ENCODE peak calls at places on chromosomes 16 and 17, in nine cellular contexts. F, N, X, H, O, V, R, G and E are unnamed samples.

GRCh38 chr16:52574105-52574437 is 27.1 kb upstream of the TOX3 start:
- DNase-seq in F (no peak), N (no peak), X (no peak), H (no peak), O (no peak), V (no peak), R (no peak), G (no peak), E (no peak)

GRCh38 chr17:45298546-45299285 is 18.1 kb downstream of the MAP3K14 start:
- DNase-seq in F (no peak), N (no peak), X (no peak), H (no peak), O (no peak), V (no peak), R (no peak), G (no peak), E (no peak)

GRCh38 chr16:56673916-56674315 is 4.3 kb downstream of the MT1H start:
- DNase-seq in F (no peak), N (no peak), X (no peak), H (no peak), O (peak), V (no peak), R (no peak), G (no peak), E (peak)

GRCh38 chr17:18280766-18281165 is 20.3 kb downstream of the MIEF2 start:
- DNase-seq in F (no peak), N (no peak), X (no peak), H (no peak), O (no peak), V (no peak), R (no peak), G (no peak), E (no peak)

GRCh38 chr17:58531661-58532554 is 17.5 kb upstream of the MTMR4 start:
- DNase-seq in F (no peak), N (peak), X (peak), H (no peak), O (peak), V (peak), R (peak), G (peak), E (peak)

GRCh38 chr16:79628501-79628975 is 28.0 kb upstream of the MAF start:
- DNase-seq in F (no peak), N (no peak), X (no peak), H (no peak), O (no peak), V (no peak), R (no peak), G (no peak), E (no peak)

GRCh38 chr17:76500745-76501017 is 542 bp downstream of the RHBDF2 start:
- DNase-seq in F (no peak), N (no peak), X (no peak), H (no peak), O (no peak), V (no peak), R (no peak), G (no peak), E (no peak)

GRCh38 chr17:7179317-7180254 is at the start of gene ASGR1:
- DNase-seq in F (no peak), N (no peak), X (no peak), H (no peak), O (no peak), V (no peak), R (no peak), G (peak), E (no peak)

GRCh38 chr17:48552453-48553189 is 7.7 kb upstream of the HOXB2 start:
- DNase-seq in F (no peak), N (no peak), X (no peak), H (no peak), O (no peak), V (no peak), R (no peak), G (peak), E (no peak)

GRCh38 chr16:21021316-21021715 is 120.7 kb downstream of the LYRM1 start:
- DNase-seq in F (no peak), N (no peak), X (no peak), H (no peak), O (no peak), V (no peak), R (no peak), G (no peak), E (no peak)

GRCh38 chr17:3545151-3545550 is 12.5 kb downstream of the TRPV3 start:
- DNase-seq in F (no peak), N (no peak), X (no peak), H (no peak), O (no peak), V (no peak), R (no peak), G (no peak), E (no peak)

GRCh38 chr16:72064361-72064894 is 1.4 kb downstream of the HPR start:
- DNase-seq in F (no peak), N (no peak), X (no peak), H (no peak), O (no peak), V (no peak), R (no peak), G (no peak), E (no peak)
- TF ChIP-seq EP300 in F (no peak), N (no peak), X (no peak), H (no peak), O (no peak), V (no peak), R (no peak), G (no peak), E (no peak)

GRCh38 chr17:21271767-21272166 is 12.7 kb upstream of the MAP2K3 start:
- DNase-seq in F (no peak), N (no peak), X (no peak), H (no peak), O (no peak), V (no peak), R (no peak), G (no peak), E (no peak)
- TF ChIP-seq EP300 in F (no peak), N (no peak), X (no peak), H (no peak), O (no peak), V (no peak), R (no peak), G (no peak), E (no peak)

GRCh38 chr16:23826528-23827244 is 9.1 kb upstream of the PRKCB start:
- DNase-seq in F (no peak), N (no peak), X (no peak), H (no peak), O (no peak), V (no peak), R (no peak), G (no peak), E (no peak)

GRCh38 chr16:23829454-23829853 is 6.3 kb upstream of the PRKCB start:
- DNase-seq in F (no peak), N (no peak), X (no peak), H (no peak), O (no peak), V (no peak), R (no peak), G (no peak), E (no peak)

GRCh38 chr16:23824909-23825308 is 10.9 kb upstream of the PRKCB start:
- DNase-seq in F (no peak), N (no peak), X (no peak), H (no peak), O (no peak), V (no peak), R (no peak), G (no peak), E (no peak)

GRCh38 chr16:23830276-23830675 is 5.5 kb upstream of the PRKCB start:
- DNase-seq in F (no peak), N (no peak), X (no peak), H (no peak), O (no peak), V (no peak), R (no peak), G (no peak), E (no peak)

DNA sequence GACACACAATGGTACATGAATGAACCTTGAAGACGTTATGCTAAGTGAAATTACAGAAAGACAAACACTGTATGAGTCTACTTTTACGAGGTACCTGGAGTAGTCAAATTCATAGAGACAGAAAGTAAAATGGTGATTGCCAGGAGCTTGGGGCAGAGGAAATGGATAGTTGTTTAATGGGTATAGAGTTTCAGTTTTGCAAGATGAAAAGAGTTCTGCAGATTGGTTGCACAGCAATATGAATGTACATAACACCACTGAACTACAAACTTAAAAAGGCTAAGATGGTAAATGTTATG is 8.6 kb upstream of the PRKCB start:
- DNase-seq in F (no peak), N (no peak), X (no peak), H (no peak), O (no peak), V (no peak), R (no peak), G (no peak), E (no peak)
- TF ChIP-seq EP300 in F (no peak), N (no peak), X (no peak), H (no peak), O (no peak), V (no peak), R (no peak), G (no peak), E (no peak)

GRCh38 chr16:58635502-58635901 is 5.9 kb upstream of the CNOT1 start:
- DNase-seq in F (no peak), N (no peak), X (no peak), H (no peak), O (no peak), V (no peak), R (no peak), G (no peak), E (no peak)
- TF ChIP-seq EP300 in F (no peak), N (no peak), X (no peak), H (no peak), O (no peak), V (no peak), R (no peak), G (no peak), E (no peak)

GRCh38 chr16:58501242-58502131 is 1.5 kb downstream of the NDRG4 start:
- DNase-seq in F (no peak), N (no peak), X (peak), H (no peak), O (peak), V (peak), R (peak), G (peak), E (peak)
- TF ChIP-seq EP300 in F (no peak), N (no peak), X (no peak), H (no peak), O (no peak), V (peak), R (no peak), G (no peak), E (no peak)

GRCh38 chr16:69798466-69798865 is 36.3 kb downstream of the WWP2 start:
- DNase-seq in F (no peak), N (no peak), X (no peak), H (no peak), O (no peak), V (no peak), R (no peak), G (no peak), E (no peak)
- TF ChIP-seq EP300 in F (no peak), N (no peak), X (no peak), H (no peak), O (no peak), V (no peak), R (no peak), G (no peak), E (no peak)

GRCh38 chr17:10875984-10876555 is 38.2 kb upstream of the PIRT start:
- DNase-seq in F (peak), N (peak), X (peak), H (peak), O (peak), V (peak), R (peak), G (no peak), E (peak)
- TF ChIP-seq EP300 in F (no peak), N (no peak), X (no peak), H (no peak), O (no peak), V (no peak), R (no peak), G (no peak), E (no peak)

GRCh38 chr16:67164599-67165061 is at the start of gene HSF4:
- DNase-seq in F (no peak), N (peak), X (peak), H (peak), O (peak), V (peak), R (peak), G (peak), E (peak)

GRCh38 chr16:67167588-67167987 is 2.8 kb upstream of the NOL3 start:
- DNase-seq in F (no peak), N (no peak), X (peak), H (no peak), O (peak), V (no peak), R (no peak), G (no peak), E (no peak)

GRCh38 chr16:67165121-67166034 is 833 bp downstream of the HSF4 start:
- DNase-seq in F (no peak), N (peak), X (peak), H (no peak), O (no peak), V (peak), R (no peak), G (no peak), E (no peak)

GRCh38 chr16:67166883-67167168 is 2.3 kb downstream of the HSF4 start:
- DNase-seq in F (no peak), N (no peak), X (no peak), H (no peak), O (peak), V (no peak), R (no peak), G (no peak), E (no peak)

GRCh38 chr16:67166035-67166882 is 1.7 kb downstream of the HSF4 start:
- DNase-seq in F (no peak), N (peak), X (no peak), H (no peak), O (no peak), V (no peak), R (no peak), G (no peak), E (no peak)
- TF ChIP-seq EP300 in F (no peak), N (no peak), X (no peak), H (no peak), O (no peak), V (no peak), R (no peak), G (no peak), E (no peak)

DNA sequence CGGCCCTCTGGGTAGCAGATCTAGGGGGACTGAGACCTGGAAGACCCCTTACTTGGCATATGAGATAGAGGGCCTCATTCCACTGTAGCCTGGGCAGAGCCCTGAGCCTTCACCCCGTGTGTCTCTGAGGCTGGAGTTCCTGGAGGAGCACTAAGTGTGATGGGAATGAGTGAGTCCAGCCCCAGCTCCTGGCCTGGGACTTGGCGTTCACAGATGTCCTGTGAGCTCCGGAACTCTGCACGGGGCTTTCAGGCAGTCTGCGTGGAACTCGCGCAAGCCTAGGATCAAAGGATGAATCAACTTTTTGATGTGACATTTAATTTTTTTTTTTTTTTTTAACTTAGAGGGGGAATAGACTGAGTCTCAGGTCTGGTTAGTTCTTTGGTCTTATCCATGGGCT is 1.8 kb downstream of the NKD1 start:
- DNase-seq in F (no peak), N (no peak), X (no peak), H (no peak), O (no peak), V (no peak), R (no peak), G (peak), E (no peak)
- TF ChIP-seq EP300 in F (no peak), N (no peak), X (no peak), H (no peak), O (no peak), V (no peak), R (no peak), G (no peak), E (no peak)

DNA sequence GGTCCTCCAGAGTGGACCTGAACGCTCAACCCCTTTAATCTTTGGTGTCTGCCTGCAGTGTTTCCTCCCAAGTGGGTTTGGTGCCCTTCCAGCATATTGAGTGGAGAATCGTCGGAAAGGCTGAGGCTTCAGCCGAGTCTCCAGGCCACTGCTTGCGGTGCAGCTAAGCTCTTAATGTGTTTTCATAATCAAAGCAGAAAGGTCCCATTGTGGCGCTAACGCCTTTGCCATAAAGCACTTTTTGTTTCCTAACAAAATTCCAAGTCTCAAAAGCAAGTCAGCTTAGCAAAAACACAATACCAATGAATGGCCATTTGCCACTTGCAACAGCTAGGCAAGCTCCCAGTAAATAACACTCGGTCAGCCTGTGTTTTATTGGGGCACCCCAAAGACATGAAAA is 57.6 kb downstream of the KSR1 start:
- DNase-seq in F (no peak), N (no peak), X (no peak), H (no peak), O (no peak), V (no peak), R (no peak), G (no peak), E (no peak)
- TF ChIP-seq EP300 in F (no peak), N (no peak), X (no peak), H (peak), O (no peak), V (no peak), R (no peak), G (no peak), E (no peak)